ENCODE peak calls at places on chromosomes 4 and X, in nine cellular contexts. U is transverse colon, X is fibroblast of mammary gland, O is D721Med, V is activated B cell treated with CpG ODN at 0.5 μM for 24 hours, W is foreskin fibroblast, L is endothelial cell of umbilical vein, Q is Calu3, A is fibroblast of pulmonary artery. E is an unnamed sample.

GRCh38 chr4:138034871-138035270 is 207.3 kb downstream of the SLC7A11 start:
- DNase-seq in U (no peak), X (peak), O (no peak), V (no peak), W (peak), L (peak), Q (no peak), A (peak), E (no peak)

GRCh38 chr4:74189331-74190043 is 31.6 kb downstream of the MTHFD2L start:
- DNase-seq in U (no peak), X (peak), O (no peak), V (no peak), W (peak), L (peak), Q (no peak), A (peak), E (no peak)

GRCh38 chr4:5036239-5036638 is 15.0 kb upstream of the STK32B start:
- DNase-seq in U (no peak), X (peak), O (no peak), V (no peak), W (peak), L (no peak), Q (no peak), A (peak), E (no peak)

GRCh38 chr4:26284536-26284935 is 36.3 kb upstream of the RBPJ start:
- DNase-seq in U (no peak), X (no peak), O (no peak), V (no peak), W (no peak), L (no peak), Q (peak), A (no peak), E (no peak)

GRCh38 chrX:134880866-134881265 is 109.9 kb upstream of the SMIM10 start:
- DNase-seq in U (no peak), X (peak), O (no peak), V (no peak), W (no peak), L (no peak), Q (no peak), A (peak), E (no peak)

GRCh38 chr4:8771258-8771590 is 100.4 kb downstream of the HMX1 start:
- DNase-seq in U (no peak), X (no peak), O (no peak), V (no peak), W (no peak), L (no peak), Q (no peak), A (no peak), E (peak)

GRCh38 chr4:178752954-178753525 is 1310.8 kb upstream of the AGA start:
- DNase-seq in U (no peak), X (no peak), O (no peak), V (no peak), W (no peak), L (no peak), Q (no peak), A (no peak), E (no peak)

GRCh38 chrX:1542994-1543725 is 6.2 kb upstream of the P2RY8 start:
- DNase-seq in U (no peak), X (no peak), O (no peak), V (peak), W (no peak), L (no peak), Q (no peak), A (no peak), E (no peak)

GRCh38 chr4:3862640-3863420 is 96.6 kb downstream of the ADRA2C start:
- DNase-seq in U (no peak), X (no peak), O (no peak), V (no peak), W (no peak), L (peak), Q (no peak), A (no peak), E (no peak)

GRCh38 chr4:183201331-183201730 is 102.3 kb downstream of the WWC2 start:
- DNase-seq in U (no peak), X (peak), O (no peak), V (no peak), W (peak), L (no peak), Q (peak), A (peak), E (no peak)

GRCh38 chrX:153763989-153764755 is at the start of gene PLXNB3:
- DNase-seq in U (peak), X (peak), O (peak), V (peak), W (peak), L (peak), Q (peak), A (peak), E (peak)
- TF ChIP-seq CTCF in U (peak), X (peak), O (peak), V (peak), W (peak), L (peak), Q (peak), A (peak), E (peak)

GRCh38 chrX:11100281-11101035 is 10.7 kb upstream of the HCCS start:
- DNase-seq in U (peak), X (peak), O (no peak), V (no peak), W (peak), L (peak), Q (peak), A (peak), E (no peak)
- TF ChIP-seq CTCF in U (peak), X (peak), O (peak), V (no peak), W (peak), L (peak), Q (no peak), A (peak), E (no peak)

GRCh38 chr4:125319311-125319710 is 4.6 kb downstream of the FAT4 start:
- DNase-seq in U (no peak), X (no peak), O (no peak), V (no peak), W (peak), L (peak), Q (no peak), A (peak), E (no peak)

GRCh38 chr4:125316391-125316780 is 1.6 kb downstream of the FAT4 start:
- DNase-seq in U (peak), X (no peak), O (no peak), V (no peak), W (no peak), L (no peak), Q (peak), A (peak), E (no peak)

GRCh38 chr4:125316781-125317525 is 2.2 kb downstream of the FAT4 start:
- DNase-seq in U (peak), X (peak), O (no peak), V (no peak), W (peak), L (peak), Q (peak), A (peak), E (no peak)

GRCh38 chr4:125315571-125316390 is 1.0 kb downstream of the FAT4 start:
- DNase-seq in U (peak), X (peak), O (no peak), V (no peak), W (peak), L (peak), Q (peak), A (peak), E (no peak)

GRCh38 chr4:125317526-125317880 is 2.7 kb downstream of the FAT4 start:
- DNase-seq in U (peak), X (peak), O (no peak), V (no peak), W (peak), L (no peak), Q (no peak), A (peak), E (no peak)
- TF ChIP-seq CTCF in U (peak), X (peak), O (peak), V (no peak), W (peak), L (peak), Q (no peak), A (peak), E (no peak)

GRCh38 chrX:47497274-47497673 is 14.3 kb upstream of the ZNF41 start:
- DNase-seq in U (no peak), X (peak), O (no peak), V (no peak), W (peak), L (peak), Q (no peak), A (peak), E (no peak)
- TF ChIP-seq CTCF in U (no peak), X (peak), O (peak), V (no peak), W (peak), L (no peak), Q (no peak), A (peak), E (no peak)

DNA sequence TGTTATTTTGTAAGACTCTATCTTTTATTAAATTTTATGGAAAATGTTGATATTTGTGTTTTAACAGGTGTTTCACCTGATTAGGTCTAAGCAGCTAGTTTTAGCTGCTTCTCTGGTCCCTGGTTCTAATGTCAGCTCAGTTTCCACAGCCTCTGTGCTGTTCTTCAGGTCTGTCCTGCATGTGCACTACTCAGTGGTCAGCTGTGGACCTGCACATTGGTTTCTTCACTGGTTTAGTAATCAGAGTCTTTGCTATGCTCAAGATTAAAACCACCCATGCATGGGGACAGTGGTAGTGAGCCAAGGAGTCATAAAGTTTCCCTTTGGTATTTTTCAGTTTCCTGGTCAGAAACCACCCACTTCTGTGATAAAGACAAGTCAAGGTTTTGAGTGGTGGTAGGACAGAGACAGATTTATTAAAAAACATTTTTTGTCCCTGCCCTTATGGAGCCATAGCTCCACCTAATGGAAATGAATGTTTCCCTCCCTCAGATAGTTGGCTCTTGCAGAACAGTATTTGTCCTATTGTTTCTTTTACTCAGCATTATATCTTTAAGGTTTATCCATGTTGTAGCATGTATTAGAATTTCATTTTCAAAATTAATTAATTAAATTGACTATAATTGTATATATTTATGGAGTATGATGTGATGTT is 36.8 kb upstream of the VBP1 start:
- DNase-seq in U (no peak), X (no peak), O (no peak), V (no peak), W (no peak), L (no peak), Q (no peak), A (peak), E (no peak)
- TF ChIP-seq CTCF in U (no peak), X (no peak), O (peak), V (no peak), W (no peak), L (no peak), Q (no peak), A (no peak), E (no peak)

GRCh38 chrX:66408507-66408906 is 230.4 kb downstream of the EDA2R start:
- DNase-seq in U (no peak), X (no peak), O (no peak), V (no peak), W (no peak), L (no peak), Q (no peak), A (no peak), E (no peak)
- TF ChIP-seq CTCF in U (no peak), X (no peak), O (no peak), V (no peak), W (no peak), L (no peak), Q (no peak), A (no peak), E (no peak)

E was measured in CD14-positive monocyte.